ENCODE peak calls at places on chromosome 21, in five cellular contexts. S is NCI-H146, X is HEK293T, P is NCI-H345, C is NT2/D1. Q is an unnamed sample.

GRCh38 chr21:29812947-29813346 is 126.8 kb downstream of the GRIK1 start:
- DNase-seq in S (no peak), X (no peak), P (no peak), C (no peak), Q (no peak)

GRCh38 chr21:44354775-44355771 is 1.7 kb downstream of the TRPM2 start:
- DNase-seq in S (no peak), X (no peak), P (no peak), C (no peak), Q (no peak)

GRCh38 chr21:42489006-42489563 is 6.9 kb downstream of the RSPH1 start:
- DNase-seq in S (no peak), X (no peak), P (no peak), C (no peak), Q (no peak)

GRCh38 chr21:35375115-35375514 is 326.0 kb upstream of the RUNX1 start:
- DNase-seq in S (no peak), X (no peak), P (no peak), C (no peak), Q (no peak)

GRCh38 chr21:21018841-21019240 is 20.6 kb downstream of the NCAM2 start:
- DNase-seq in S (no peak), X (no peak), P (no peak), C (no peak), Q (no peak)

GRCh38 chr21:34807146-34807880 is 138.5 kb downstream of the CLIC6 start:
- DNase-seq in S (no peak), X (no peak), P (no peak), C (peak), Q (no peak)

GRCh38 chr21:41425954-41426655 is at the start of gene MX1:
- DNase-seq in S (peak), X (no peak), P (no peak), C (no peak), Q (peak)

GRCh38 chr21:41958886-41959563 is 5.2 kb upstream of the C2CD2 start:
- DNase-seq in S (no peak), X (no peak), P (no peak), C (no peak), Q (no peak)

GRCh38 chr21:39316062-39316461 is 2.6 kb upstream of the BRWD1 start:
- DNase-seq in S (no peak), X (no peak), P (no peak), C (no peak), Q (no peak)

GRCh38 chr21:35343046-35343816 is 294.1 kb upstream of the RUNX1 start:
- DNase-seq in S (no peak), X (no peak), P (no peak), C (no peak), Q (no peak)

GRCh38 chr21:41235214-41235613 is 67.3 kb downstream of the BACE2 start:
- DNase-seq in S (no peak), X (no peak), P (peak), C (no peak), Q (no peak)

GRCh38 chr21:36994501-36995189 is 11.9 kb upstream of the RIPPLY3 start:
- DNase-seq in S (no peak), X (no peak), P (no peak), C (no peak), Q (no peak)

GRCh38 chr21:34022557-34023335 is 50.6 kb upstream of the MRPS6 start:
- DNase-seq in S (peak), X (no peak), P (peak), C (peak), Q (no peak)

GRCh38 chr21:21200939-21201610 is 202.9 kb downstream of the NCAM2 start:
- DNase-seq in S (no peak), X (no peak), P (no peak), C (no peak), Q (no peak)

GRCh38 chr21:43937898-43938309 is 72.9 kb downstream of the AGPAT3 start:
- DNase-seq in S (no peak), X (no peak), P (no peak), C (no peak), Q (no peak)

GRCh38 chr21:45950740-45951515 is 30.6 kb upstream of the COL6A1 start:
- DNase-seq in S (no peak), X (no peak), P (peak), C (no peak), Q (no peak)

GRCh38 chr21:44871576-44872265 is 1.8 kb downstream of the PTTG1IP start:
- DNase-seq in S (no peak), X (no peak), P (no peak), C (no peak), Q (peak)

GRCh38 chr21:35649186-35649585 is 411.1 kb downstream of the SETD4 start:
- DNase-seq in S (peak), X (no peak), P (peak), C (peak), Q (no peak)

GRCh38 chr21:25385912-25386474 is 221.3 kb downstream of the MRPL39 start:
- DNase-seq in S (peak), X (peak), P (peak), C (peak), Q (no peak)

GRCh38 chr21:44263221-44263671 is 1.5 kb upstream of the DNMT3L start:
- DNase-seq in S (no peak), X (no peak), P (no peak), C (peak), Q (no peak)

GRCh38 chr21:34523019-34523418 is 11.0 kb upstream of the KCNE1 start:
- DNase-seq in S (no peak), X (no peak), P (no peak), C (no peak), Q (no peak)

GRCh38 chr21:39120876-39121599 is 62.2 kb downstream of the PSMG1 start:
- DNase-seq in S (no peak), X (no peak), P (no peak), C (no peak), Q (no peak)

GRCh38 chr21:45266518-45267389 is 20.9 kb downstream of the POFUT2 start:
- DNase-seq in S (no peak), X (no peak), P (no peak), C (no peak), Q (no peak)

GRCh38 chr21:28099296-28099695 is 893.4 kb downstream of the LTN1 start:
- DNase-seq in S (no peak), X (no peak), P (no peak), C (no peak), Q (no peak)

GRCh38 chr21:46208761-46209721 is 19.5 kb downstream of the LSS start:
- DNase-seq in S (no peak), X (no peak), P (no peak), C (no peak), Q (no peak)

GRCh38 chr21:38922474-38922873 is 116.7 kb downstream of the ETS2 start:
- DNase-seq in S (no peak), X (no peak), P (no peak), C (no peak), Q (no peak)

Q was measured in tibial nerve.